ENCODE peak calls at places on chromosomes 4 and X, in four cellular contexts. One of them, this sample, is unnamed. For H3K4me1 and H3K9me3, the result is how much of the 10 kb centered on the place peaks cover.

GRCh38 chrX:103153661-103154060 is 60.7 kb upstream of the NXF3 start:
- DNase-seq in endothelial cell of umbilical vein: no peak
- DNase-seq in neural progenitor cell: no peak
- DNase-seq in pancreas: no peak
- DNase-seq in this sample: no peak

GRCh38 chr4:113888006-113888405 is 91.4 kb downstream of the ARSJ start:
- DNase-seq in neural progenitor cell: no peak
- DNase-seq in pancreas: no peak
- DNase-seq in endothelial cell of umbilical vein: no peak
- DNase-seq in this sample: peak

GRCh38 chr4:36322921-36323354 is 41.5 kb downstream of the DTHD1 start:
- DNase-seq in neural progenitor cell: no peak
- DNase-seq in pancreas: no peak
- DNase-seq in endothelial cell of umbilical vein: no peak
- DNase-seq in this sample: no peak

GRCh38 chr4:180669637-180670036 is 1573.6 kb upstream of the TENM3 start:
- DNase-seq in neural progenitor cell: no peak
- DNase-seq in endothelial cell of umbilical vein: no peak
- DNase-seq in pancreas: no peak
- DNase-seq in this sample: no peak

GRCh38 chr4:25299476-25300203 is 12.9 kb upstream of the ZCCHC4 start:
- DNase-seq in neural progenitor cell: no peak
- DNase-seq in endothelial cell of umbilical vein: no peak
- DNase-seq in pancreas: no peak
- DNase-seq in this sample: no peak

GRCh38 chrX:118644378-118644777 is 83.0 kb upstream of the IL13RA1 start:
- DNase-seq in neural progenitor cell: no peak
- DNase-seq in pancreas: no peak
- DNase-seq in endothelial cell of umbilical vein: peak
- DNase-seq in this sample: peak

GRCh38 chr4:138834029-138834428 is 181.6 kb upstream of the NOCT start:
- DNase-seq in neural progenitor cell: no peak
- DNase-seq in endothelial cell of umbilical vein: no peak
- DNase-seq in pancreas: no peak
- DNase-seq in this sample: no peak

GRCh38 chrX:151958101-151958500 is 16.4 kb downstream of the GABRE start:
- DNase-seq in endothelial cell of umbilical vein: no peak
- DNase-seq in pancreas: no peak
- DNase-seq in neural progenitor cell: no peak
- DNase-seq in this sample: no peak

GRCh38 chr4:93764647-93765246 is 63.8 kb upstream of the ATOH1 start:
- DNase-seq in endothelial cell of umbilical vein: peak
- DNase-seq in neural progenitor cell: peak
- DNase-seq in pancreas: no peak
- DNase-seq in this sample: peak

GRCh38 chrX:12379666-12380065 is 241.4 kb downstream of the FRMPD4 start:
- DNase-seq in neural progenitor cell: no peak
- DNase-seq in pancreas: no peak
- DNase-seq in endothelial cell of umbilical vein: no peak
- DNase-seq in this sample: peak

GRCh38 chrX:68703849-68704248 is 56.4 kb downstream of the STARD8 start:
- DNase-seq in endothelial cell of umbilical vein: no peak
- DNase-seq in neural progenitor cell: no peak
- DNase-seq in pancreas: no peak
- DNase-seq in this sample: no peak

GRCh38 chr4:73607375-73608026 is 12.7 kb downstream of the RASSF6 start:
- DNase-seq in neural progenitor cell: no peak
- DNase-seq in endothelial cell of umbilical vein: no peak
- DNase-seq in pancreas: no peak
- DNase-seq in this sample: no peak
- H3K4me1 ChIP-seq in neural progenitor cell: under half
- H3K4me1 ChIP-seq in endothelial cell of umbilical vein: under half
- H3K4me1 ChIP-seq in pancreas: half or more
- H3K4me1 ChIP-seq in this sample: under half

GRCh38 chrX:149491812-149492211 is 13.3 kb downstream of the IDS start:
- DNase-seq in neural progenitor cell: no peak
- DNase-seq in pancreas: no peak
- DNase-seq in endothelial cell of umbilical vein: no peak
- DNase-seq in this sample: no peak
- H3K9me3 ChIP-seq in neural progenitor cell: under half
- H3K9me3 ChIP-seq in pancreas: under half
- H3K9me3 ChIP-seq in endothelial cell of umbilical vein: under half
- H3K9me3 ChIP-seq in this sample: under half

GRCh38 chr4:78596111-78596742 is 44.7 kb downstream of the ANXA3 start:
- DNase-seq in neural progenitor cell: no peak
- DNase-seq in pancreas: no peak
- DNase-seq in endothelial cell of umbilical vein: no peak
- DNase-seq in this sample: no peak

GRCh38 chr4:78585633-78586032 is 34.1 kb downstream of the ANXA3 start:
- DNase-seq in endothelial cell of umbilical vein: no peak
- DNase-seq in neural progenitor cell: no peak
- DNase-seq in pancreas: no peak
- DNase-seq in this sample: peak

GRCh38 chr4:78592104-78592783 is 40.7 kb downstream of the ANXA3 start:
- DNase-seq in neural progenitor cell: peak
- DNase-seq in pancreas: no peak
- DNase-seq in endothelial cell of umbilical vein: no peak
- DNase-seq in this sample: no peak

GRCh38 chr4:78588894-78589545 is 37.5 kb downstream of the ANXA3 start:
- DNase-seq in pancreas: no peak
- DNase-seq in neural progenitor cell: no peak
- DNase-seq in endothelial cell of umbilical vein: no peak
- DNase-seq in this sample: no peak

GRCh38 chr4:78591404-78591803 is 39.8 kb downstream of the ANXA3 start:
- DNase-seq in pancreas: no peak
- DNase-seq in neural progenitor cell: no peak
- DNase-seq in endothelial cell of umbilical vein: peak
- DNase-seq in this sample: no peak
- H3K4me1 ChIP-seq in pancreas: under half
- H3K4me1 ChIP-seq in neural progenitor cell: under half
- H3K4me1 ChIP-seq in endothelial cell of umbilical vein: under half
- H3K4me1 ChIP-seq in this sample: under half

GRCh38 chrX:47915886-47916493 is 79.3 kb downstream of the ZNF81 start:
- DNase-seq in neural progenitor cell: no peak
- DNase-seq in endothelial cell of umbilical vein: no peak
- DNase-seq in pancreas: no peak
- DNase-seq in this sample: no peak

GRCh38 chrX:47918274-47918673 is 81.6 kb downstream of the ZNF81 start:
- DNase-seq in neural progenitor cell: no peak
- DNase-seq in endothelial cell of umbilical vein: no peak
- DNase-seq in pancreas: no peak
- DNase-seq in this sample: no peak
- H3K9me3 ChIP-seq in neural progenitor cell: under half
- H3K9me3 ChIP-seq in endothelial cell of umbilical vein: under half
- H3K9me3 ChIP-seq in pancreas: under half
- H3K9me3 ChIP-seq in this sample: half or more

GRCh38 chrX:136694491-136695087 is 46.6 kb downstream of the CD40LG start:
- DNase-seq in neural progenitor cell: peak
- DNase-seq in pancreas: no peak
- DNase-seq in endothelial cell of umbilical vein: peak
- DNase-seq in this sample: peak
- H3K4me1 ChIP-seq in neural progenitor cell: under half
- H3K4me1 ChIP-seq in pancreas: under half
- H3K4me1 ChIP-seq in endothelial cell of umbilical vein: under half
- H3K4me1 ChIP-seq in this sample: under half